ENCODE peak calls at places on chromosomes 4 and X, in seven cellular contexts. One of them, this sample, is unnamed.

GRCh38 chrX:85993539-85994197 is 53.7 kb downstream of the CHM start:
- DNase-seq in HepG2: no peak
- DNase-seq in ureter: no peak
- DNase-seq in lung: no peak
- DNase-seq in activated CD4-positive, alpha-beta T cell treated with anti-CD3 and anti-CD28 coated beads, Interleukin-2, amount 10 ng/mL, durations not matched to agents 7 days and 5 days: no peak
- DNase-seq in RPMI7951: no peak
- DNase-seq in A549: no peak
- DNase-seq in this sample: no peak

GRCh38 chr4:52946811-52947210 is 84.7 kb downstream of the RASL11B start:
- DNase-seq in HepG2: no peak
- DNase-seq in activated CD4-positive, alpha-beta T cell treated with anti-CD3 and anti-CD28 coated beads, Interleukin-2, amount 10 ng/mL, durations not matched to agents 7 days and 5 days: no peak
- DNase-seq in lung: no peak
- DNase-seq in ureter: no peak
- DNase-seq in RPMI7951: no peak
- DNase-seq in A549: no peak
- DNase-seq in this sample: no peak

GRCh38 chr4:77036206-77036605 is 39.6 kb downstream of the CCNI start:
- DNase-seq in lung: no peak
- DNase-seq in activated CD4-positive, alpha-beta T cell treated with anti-CD3 and anti-CD28 coated beads, Interleukin-2, amount 10 ng/mL, durations not matched to agents 7 days and 5 days: no peak
- DNase-seq in HepG2: no peak
- DNase-seq in A549: no peak
- DNase-seq in ureter: no peak
- DNase-seq in RPMI7951: no peak
- DNase-seq in this sample: no peak

GRCh38 chr4:3656441-3657376 is 109.5 kb upstream of the ADRA2C start:
- DNase-seq in activated CD4-positive, alpha-beta T cell treated with anti-CD3 and anti-CD28 coated beads, Interleukin-2, amount 10 ng/mL, durations not matched to agents 7 days and 5 days: no peak
- DNase-seq in A549: no peak
- DNase-seq in lung: no peak
- DNase-seq in ureter: no peak
- DNase-seq in RPMI7951: no peak
- DNase-seq in HepG2: no peak
- DNase-seq in this sample: no peak

GRCh38 chr4:82799006-82799881 is 648 bp upstream of the SCD5 start:
- DNase-seq in activated CD4-positive, alpha-beta T cell treated with anti-CD3 and anti-CD28 coated beads, Interleukin-2, amount 10 ng/mL, durations not matched to agents 7 days and 5 days: no peak
- DNase-seq in HepG2: no peak
- DNase-seq in RPMI7951: peak
- DNase-seq in lung: no peak
- DNase-seq in ureter: no peak
- DNase-seq in A549: no peak
- DNase-seq in this sample: no peak

GRCh38 chrX:48492293-48492910 is 16.4 kb upstream of the PORCN start:
- DNase-seq in A549: no peak
- DNase-seq in activated CD4-positive, alpha-beta T cell treated with anti-CD3 and anti-CD28 coated beads, Interleukin-2, amount 10 ng/mL, durations not matched to agents 7 days and 5 days: no peak
- DNase-seq in RPMI7951: peak
- DNase-seq in ureter: no peak
- DNase-seq in lung: no peak
- DNase-seq in HepG2: no peak
- DNase-seq in this sample: peak

GRCh38 chr4:57043304-57044251 is 64.9 kb downstream of the POLR2B start:
- DNase-seq in A549: no peak
- DNase-seq in HepG2: no peak
- DNase-seq in RPMI7951: peak
- DNase-seq in lung: no peak
- DNase-seq in activated CD4-positive, alpha-beta T cell treated with anti-CD3 and anti-CD28 coated beads, Interleukin-2, amount 10 ng/mL, durations not matched to agents 7 days and 5 days: no peak
- DNase-seq in ureter: no peak
- DNase-seq in this sample: no peak

GRCh38 chrX:130147631-130148030 is 18.0 kb downstream of the AIFM1 start:
- DNase-seq in RPMI7951: no peak
- DNase-seq in activated CD4-positive, alpha-beta T cell treated with anti-CD3 and anti-CD28 coated beads, Interleukin-2, amount 10 ng/mL, durations not matched to agents 7 days and 5 days: no peak
- DNase-seq in lung: no peak
- DNase-seq in HepG2: no peak
- DNase-seq in A549: no peak
- DNase-seq in ureter: no peak
- DNase-seq in this sample: no peak

GRCh38 chr4:97892596-97893266 is 250.5 kb downstream of the STPG2 start:
- DNase-seq in A549: no peak
- DNase-seq in RPMI7951: no peak
- DNase-seq in lung: no peak
- DNase-seq in HepG2: no peak
- DNase-seq in activated CD4-positive, alpha-beta T cell treated with anti-CD3 and anti-CD28 coated beads, Interleukin-2, amount 10 ng/mL, durations not matched to agents 7 days and 5 days: no peak
- DNase-seq in ureter: no peak
- DNase-seq in this sample: no peak

GRCh38 chr4:8129136-8129535 is 29.5 kb downstream of the ABLIM2 start:
- DNase-seq in ureter: no peak
- DNase-seq in activated CD4-positive, alpha-beta T cell treated with anti-CD3 and anti-CD28 coated beads, Interleukin-2, amount 10 ng/mL, durations not matched to agents 7 days and 5 days: no peak
- DNase-seq in RPMI7951: no peak
- DNase-seq in lung: no peak
- DNase-seq in HepG2: no peak
- DNase-seq in A549: no peak
- DNase-seq in this sample: peak

GRCh38 chr4:40310225-40310624 is 24.9 kb upstream of the CHRNA9 start:
- DNase-seq in RPMI7951: no peak
- DNase-seq in HepG2: no peak
- DNase-seq in lung: no peak
- DNase-seq in activated CD4-positive, alpha-beta T cell treated with anti-CD3 and anti-CD28 coated beads, Interleukin-2, amount 10 ng/mL, durations not matched to agents 7 days and 5 days: no peak
- DNase-seq in ureter: no peak
- DNase-seq in A549: no peak
- DNase-seq in this sample: no peak

GRCh38 chr4:184094532-184095192 is 123.0 kb downstream of the ENPP6 start:
- DNase-seq in lung: no peak
- DNase-seq in HepG2: no peak
- DNase-seq in ureter: no peak
- DNase-seq in activated CD4-positive, alpha-beta T cell treated with anti-CD3 and anti-CD28 coated beads, Interleukin-2, amount 10 ng/mL, durations not matched to agents 7 days and 5 days: no peak
- DNase-seq in A549: no peak
- DNase-seq in RPMI7951: no peak
- DNase-seq in this sample: no peak

GRCh38 chrX:107714196-107714811 is 61.3 kb downstream of the TSC22D3 start:
- DNase-seq in activated CD4-positive, alpha-beta T cell treated with anti-CD3 and anti-CD28 coated beads, Interleukin-2, amount 10 ng/mL, durations not matched to agents 7 days and 5 days: no peak
- DNase-seq in ureter: no peak
- DNase-seq in HepG2: no peak
- DNase-seq in A549: no peak
- DNase-seq in RPMI7951: no peak
- DNase-seq in lung: no peak
- DNase-seq in this sample: no peak

GRCh38 chr4:94758700-94759399 is 1.1 kb downstream of the BMPR1B start:
- DNase-seq in RPMI7951: no peak
- DNase-seq in ureter: no peak
- DNase-seq in A549: peak
- DNase-seq in lung: no peak
- DNase-seq in activated CD4-positive, alpha-beta T cell treated with anti-CD3 and anti-CD28 coated beads, Interleukin-2, amount 10 ng/mL, durations not matched to agents 7 days and 5 days: no peak
- DNase-seq in HepG2: no peak
- DNase-seq in this sample: no peak

GRCh38 chrX:123975180-123975579 is 13.7 kb downstream of the STAG2 start:
- DNase-seq in RPMI7951: no peak
- DNase-seq in ureter: no peak
- DNase-seq in HepG2: no peak
- DNase-seq in activated CD4-positive, alpha-beta T cell treated with anti-CD3 and anti-CD28 coated beads, Interleukin-2, amount 10 ng/mL, durations not matched to agents 7 days and 5 days: no peak
- DNase-seq in lung: no peak
- DNase-seq in A549: no peak
- DNase-seq in this sample: no peak

GRCh38 chr4:48483006-48483776 is at the start of gene SLC10A4:
- DNase-seq in ureter: no peak
- DNase-seq in RPMI7951: peak
- DNase-seq in activated CD4-positive, alpha-beta T cell treated with anti-CD3 and anti-CD28 coated beads, Interleukin-2, amount 10 ng/mL, durations not matched to agents 7 days and 5 days: no peak
- DNase-seq in A549: peak
- DNase-seq in HepG2: no peak
- DNase-seq in lung: no peak
- DNase-seq in this sample: no peak

GRCh38 chrX:15820106-15821073 is 30.1 kb downstream of the ZRSR2 start:
- DNase-seq in RPMI7951: peak
- DNase-seq in ureter: no peak
- DNase-seq in lung: no peak
- DNase-seq in HepG2: no peak
- DNase-seq in activated CD4-positive, alpha-beta T cell treated with anti-CD3 and anti-CD28 coated beads, Interleukin-2, amount 10 ng/mL, durations not matched to agents 7 days and 5 days: no peak
- DNase-seq in A549: no peak
- DNase-seq in this sample: peak

GRCh38 chr4:95798003-95798402 is 41.9 kb upstream of the PDHA2 start:
- DNase-seq in ureter: no peak
- DNase-seq in RPMI7951: no peak
- DNase-seq in activated CD4-positive, alpha-beta T cell treated with anti-CD3 and anti-CD28 coated beads, Interleukin-2, amount 10 ng/mL, durations not matched to agents 7 days and 5 days: no peak
- DNase-seq in A549: no peak
- DNase-seq in HepG2: no peak
- DNase-seq in lung: no peak
- DNase-seq in this sample: no peak

GRCh38 chr4:103934178-103934789 is 214.5 kb upstream of the TACR3 start:
- DNase-seq in lung: no peak
- DNase-seq in HepG2: peak
- DNase-seq in activated CD4-positive, alpha-beta T cell treated with anti-CD3 and anti-CD28 coated beads, Interleukin-2, amount 10 ng/mL, durations not matched to agents 7 days and 5 days: peak
- DNase-seq in A549: peak
- DNase-seq in RPMI7951: peak
- DNase-seq in ureter: no peak
- DNase-seq in this sample: peak

GRCh38 chrX:42276982-42277690 is 353.8 kb upstream of the CASK start:
- DNase-seq in HepG2: peak
- DNase-seq in ureter: no peak
- DNase-seq in RPMI7951: no peak
- DNase-seq in A549: no peak
- DNase-seq in lung: no peak
- DNase-seq in activated CD4-positive, alpha-beta T cell treated with anti-CD3 and anti-CD28 coated beads, Interleukin-2, amount 10 ng/mL, durations not matched to agents 7 days and 5 days: no peak
- DNase-seq in this sample: no peak

GRCh38 chrX:130975947-130976346 is 72.9 kb upstream of the ENOX2 start:
- DNase-seq in RPMI7951: peak
- DNase-seq in A549: peak
- DNase-seq in lung: no peak
- DNase-seq in ureter: no peak
- DNase-seq in HepG2: peak
- DNase-seq in activated CD4-positive, alpha-beta T cell treated with anti-CD3 and anti-CD28 coated beads, Interleukin-2, amount 10 ng/mL, durations not matched to agents 7 days and 5 days: peak
- DNase-seq in this sample: peak

GRCh38 chrX:109843963-109844751 is 111.1 kb upstream of the ACSL4 start:
- DNase-seq in RPMI7951: no peak
- DNase-seq in HepG2: no peak
- DNase-seq in activated CD4-positive, alpha-beta T cell treated with anti-CD3 and anti-CD28 coated beads, Interleukin-2, amount 10 ng/mL, durations not matched to agents 7 days and 5 days: no peak
- DNase-seq in lung: no peak
- DNase-seq in A549: no peak
- DNase-seq in ureter: no peak
- DNase-seq in this sample: no peak